ENCODE peak calls at places on chromosomes 11 and 22, in four cellular contexts. J is SK-N-SH, P is HCT116, B is suprapubic skin. A is an unnamed sample. For H3K36me3 and H3K4me1, the result is how much of the 10 kb centered on the place peaks cover.

GRCh38 chr11:112320668-112321067 is 60.0 kb upstream of the PLET1 start:
- DNase-seq in B (no peak), J (no peak), P (no peak), A (peak)

GRCh38 chr22:36246718-36247117 is 6.2 kb upstream of the APOL1 start:
- DNase-seq in B (no peak), J (no peak), P (no peak), A (no peak)

GRCh38 chr11:130762342-130763037 is 153.8 kb downstream of the SNX19 start:
- DNase-seq in P (no peak), B (no peak), J (no peak), A (no peak)

GRCh38 chr22:43412808-43413785 is 1.3 kb downstream of the MPPED1 start:
- DNase-seq in B (no peak), J (no peak), P (no peak), A (no peak)

GRCh38 chr11:5153574-5154431 is 754 bp downstream of the OR52A1 start:
- DNase-seq in B (no peak), J (no peak), P (no peak), A (no peak)

GRCh38 chr22:30287626-30288413 is 1.5 kb downstream of the CASTOR1 start:
- DNase-seq in J (peak), P (peak), B (peak), A (peak)

GRCh38 chr11:117606211-117606610 is 190.8 kb downstream of the DSCAML1 start:
- DNase-seq in J (no peak), P (no peak), B (no peak), A (no peak)

GRCh38 chr22:24235315-24235714 is 9.6 kb downstream of the GGT5 start:
- DNase-seq in P (no peak), J (peak), B (no peak), A (no peak)

GRCh38 chr22:30312053-30312452 is 14.7 kb downstream of the TBC1D10A start:
- DNase-seq in B (no peak), P (peak), J (no peak), A (no peak)

GRCh38 chr11:14969922-14970323 is 2.2 kb downstream of the CALCA start:
- DNase-seq in J (peak), P (peak), B (no peak), A (peak)

GRCh38 chr11:62124186-62125113 is 639 bp downstream of the INCENP start:
- DNase-seq in J (peak), P (no peak), B (no peak), A (peak)

GRCh38 chr11:78649361-78650215 is 74.9 kb upstream of the NARS2 start:
- DNase-seq in B (no peak), J (peak), P (no peak), A (no peak)

GRCh38 chr11:121417607-121418006 is 34.5 kb upstream of the SORL1 start:
- DNase-seq in B (no peak), P (no peak), J (no peak), A (no peak)

GRCh38 chr22:49151256-49152131 is 676.2 kb downstream of the BRD1 start:
- DNase-seq in J (peak), P (no peak), B (peak), A (no peak)

GRCh38 chr11:94546886-94547285 is 3.2 kb downstream of the FUT4 start:
- DNase-seq in J (no peak), P (no peak), B (no peak), A (peak)

GRCh38 chr11:75637998-75638397 is 30.8 kb downstream of the MAP6 start:
- DNase-seq in B (no peak), P (no peak), J (no peak), A (no peak)

GRCh38 chr11:15837901-15838489 is 518.4 kb downstream of the SOX6 start:
- DNase-seq in B (no peak), P (no peak), J (no peak), A (no peak)

GRCh38 chr11:107785401-107785800 is 73.2 kb downstream of the SLC35F2 start:
- DNase-seq in J (no peak), B (no peak), P (no peak), A (no peak)

GRCh38 chr22:25804676-25805075 is 62.7 kb downstream of the MYO18B start:
- DNase-seq in B (no peak), J (no peak), P (no peak), A (no peak)

GRCh38 chr22:43582394-43582793 is 170.6 kb downstream of the MPPED1 start:
- DNase-seq in B (no peak), P (no peak), J (no peak), A (no peak)

GRCh38 chr11:10590516-10590915 is 22.1 kb upstream of the LYVE1 start:
- DNase-seq in P (no peak), B (no peak), J (no peak), A (no peak)

GRCh38 chr11:44760917-44761545 is 34.3 kb downstream of the TSPAN18 start:
- DNase-seq in P (peak), B (no peak), J (peak), A (no peak)

GRCh38 chr22:37459211-37459610 is 27.0 kb downstream of the MFNG start:
- DNase-seq in J (no peak), B (no peak), P (no peak), A (no peak)

GRCh38 chr11:128235446-128235845 is 351.9 kb downstream of the ETS1 start:
- DNase-seq in B (no peak), P (no peak), J (peak), A (no peak)

GRCh38 chr22:49010086-49010863 is 817.4 kb downstream of the BRD1 start:
- DNase-seq in P (no peak), J (peak), B (no peak), A (no peak)

GRCh38 chr11:124799384-124800225 is 601 bp downstream of the MSANTD2 start:
- DNase-seq in P (no peak), J (peak), B (peak), A (peak)

GRCh38 chr11:6898911-6899310 is 6.6 kb upstream of the OR2D2 start:
- DNase-seq in J (no peak), P (no peak), B (no peak), A (no peak)

GRCh38 chr11:7889985-7890384 is 41.1 kb downstream of the OR10A6 start:
- DNase-seq in J (no peak), P (no peak), B (no peak), A (no peak)

GRCh38 chr11:119585038-119585666 is 143.8 kb downstream of the NECTIN1 start:
- DNase-seq in B (no peak), P (no peak), J (peak), A (peak)

GRCh38 chr11:35507688-35508087 is 17.7 kb downstream of the PAMR1 start:
- DNase-seq in P (no peak), J (no peak), B (no peak), A (no peak)

GRCh38 chr11:24900960-24901549 is 404.2 kb downstream of the LUZP2 start:
- DNase-seq in J (no peak), B (no peak), P (no peak), A (no peak)

GRCh38 chr11:111775024-111775710 is 9.0 kb upstream of the PPP2R1B start:
- DNase-seq in J (no peak), B (no peak), P (no peak), A (peak)

GRCh38 chr11:57779275-57779674 is 17.7 kb downstream of the CTNND1 start:
- DNase-seq in P (no peak), B (no peak), J (no peak), A (no peak)

GRCh38 chr11:116618461-116618860 is 154.3 kb downstream of the BUD13 start:
- DNase-seq in B (no peak), P (no peak), J (no peak), A (no peak)

GRCh38 chr22:23829845-23830372 is 8.9 kb downstream of the DERL3 start:
- DNase-seq in B (peak), P (no peak), J (peak), A (no peak)

GRCh38 chr11:36088234-36088975 is 144.5 kb downstream of the LDLRAD3 start:
- DNase-seq in J (no peak), P (no peak), B (no peak), A (no peak)

GRCh38 chr11:133619973-133620372 is 87.7 kb upstream of the OPCML start:
- DNase-seq in P (no peak), J (peak), B (no peak), A (no peak)

GRCh38 chr11:71977743-71978418 is 20.8 kb upstream of the IL18BP start:
- DNase-seq in P (peak), J (peak), B (no peak), A (peak)

GRCh38 chr11:789951-790350 is at the start of gene CEND1:
- DNase-seq in J (peak), P (no peak), B (no peak), A (no peak)
- H3K36me3 ChIP-seq in J (under half), P (under half), B (under half), A (under half)

GRCh38 chr22:46250783-46251125 is 661 bp upstream of the CDPF1 start:
- DNase-seq in B (no peak), P (no peak), J (no peak), A (peak)

GRCh38 chr22:46247443-46247975 is 2.6 kb downstream of the CDPF1 start:
- DNase-seq in J (peak), P (no peak), B (peak), A (no peak)

GRCh38 chr22:46251266-46251665 is 1.2 kb upstream of the CDPF1 start:
- DNase-seq in P (no peak), J (no peak), B (no peak), A (no peak)

GRCh38 chr22:46251816-46252380 is 1.8 kb upstream of the CDPF1 start:
- DNase-seq in J (no peak), B (no peak), P (no peak), A (no peak)

DNA sequence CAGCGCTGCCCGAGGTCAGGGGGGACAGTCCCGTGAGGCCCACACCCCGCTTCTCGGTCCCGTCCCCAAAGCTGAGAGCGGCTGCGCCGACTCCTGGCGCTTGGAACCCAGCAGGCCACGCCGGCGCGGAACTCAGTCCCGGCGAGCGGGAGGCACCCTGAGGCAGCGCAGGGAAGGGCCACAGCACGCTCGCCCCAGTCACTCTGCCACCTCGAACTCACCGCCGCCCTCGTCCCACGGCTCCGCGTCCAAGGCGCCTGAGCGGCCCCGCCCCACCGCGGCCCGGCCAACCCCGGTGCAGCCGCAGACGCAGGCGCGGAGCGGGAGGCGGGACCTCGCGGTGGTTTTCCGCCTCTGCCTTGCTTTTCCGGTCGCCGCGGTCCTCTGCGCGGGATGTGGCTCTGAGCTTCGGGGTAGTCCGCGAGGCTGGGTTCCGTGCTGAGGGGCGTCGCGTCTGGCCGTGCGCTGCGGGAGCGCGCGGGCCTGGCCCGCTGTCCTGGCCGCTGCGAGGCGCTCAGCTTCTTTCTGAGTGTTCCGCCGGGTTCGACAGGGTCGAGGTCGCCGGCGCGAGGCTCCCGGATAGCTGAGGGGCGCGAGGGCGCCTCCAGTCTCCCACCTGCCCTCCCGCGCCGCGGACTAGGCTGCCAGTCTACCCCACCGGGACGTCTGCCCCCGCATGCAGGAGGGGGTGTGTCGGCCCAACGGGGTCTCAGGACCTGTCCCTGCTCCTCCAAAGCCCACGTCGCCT is at the start of gene CDPF1:
- DNase-seq in B (peak), J (peak), P (peak), A (peak)
- H3K4me1 ChIP-seq in B (under half), J (under half), P (under half), A (under half)

DNA sequence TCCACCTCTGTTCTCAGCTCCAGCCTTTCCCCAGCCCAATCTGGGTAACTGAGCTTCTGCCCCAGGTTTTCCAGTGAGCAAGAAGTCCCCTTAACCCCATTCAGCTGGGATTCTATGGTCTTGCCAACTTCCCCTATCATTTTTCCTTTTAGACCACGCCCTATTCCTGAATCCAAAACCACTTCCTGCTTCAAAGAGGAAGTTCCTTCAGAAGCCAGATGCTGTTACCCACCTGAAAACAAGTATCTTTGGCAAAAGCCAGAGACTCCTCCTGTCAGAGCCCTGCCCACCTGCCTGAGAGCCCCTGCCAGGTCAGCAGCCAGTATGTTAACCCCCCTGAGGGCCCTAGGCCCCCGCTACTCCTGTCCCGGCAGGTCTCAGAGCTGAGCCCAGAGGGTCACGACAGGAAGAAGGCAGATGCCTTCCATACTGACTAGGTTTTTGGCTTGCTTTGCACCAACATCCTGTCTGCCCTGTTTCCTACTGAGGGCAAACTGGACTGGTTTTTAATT is 20.3 kb upstream of the MICAL2 start:
- DNase-seq in B (peak), P (peak), J (no peak), A (no peak)
- TF ChIP-seq POLR2AphosphoS5 in B (no peak), P (no peak), J (peak), A (no peak)

GRCh38 chr11:104658177-104658576 is 240.1 kb downstream of the CASP12 start:
- DNase-seq in P (no peak), B (no peak), J (no peak), A (no peak)
- H3K36me3 ChIP-seq in P (under half), B (under half), J (under half), A (under half)

GRCh38 chr11:109043318-109043717 is 378.4 kb downstream of the DDX10 start:
- DNase-seq in B (no peak), P (no peak), J (no peak), A (no peak)
- H3K4me1 ChIP-seq in B (under half), P (under half), J (under half), A (under half)

DNA sequence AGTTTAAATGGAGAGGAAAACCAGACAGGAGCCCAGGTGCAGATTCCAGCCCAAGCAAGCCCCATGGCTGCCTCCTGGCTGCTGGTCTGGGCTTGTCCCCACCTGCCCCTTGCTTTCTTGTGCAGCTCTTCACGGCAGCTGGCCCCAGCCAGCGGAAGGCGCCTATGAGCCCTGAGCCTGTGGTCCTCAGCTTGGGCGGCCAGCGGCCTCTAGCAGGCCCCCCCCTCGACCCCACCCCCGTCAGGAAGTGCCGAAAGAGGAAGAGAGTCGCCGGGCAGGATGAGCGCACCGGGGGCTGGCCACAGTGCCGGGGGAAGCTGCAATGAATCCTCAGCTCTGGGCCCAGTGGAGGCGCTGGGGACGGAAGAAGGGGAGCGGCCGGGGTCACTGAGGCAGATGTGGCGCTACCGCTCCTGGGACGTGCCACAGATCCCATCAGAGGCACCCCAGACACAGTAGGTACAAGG is 2.1 kb upstream of the DGKZ start:
- DNase-seq in B (no peak), J (no peak), P (no peak), A (peak)
- TF ChIP-seq POLR2AphosphoS5 in B (no peak), J (no peak), P (no peak), A (no peak)

DNA sequence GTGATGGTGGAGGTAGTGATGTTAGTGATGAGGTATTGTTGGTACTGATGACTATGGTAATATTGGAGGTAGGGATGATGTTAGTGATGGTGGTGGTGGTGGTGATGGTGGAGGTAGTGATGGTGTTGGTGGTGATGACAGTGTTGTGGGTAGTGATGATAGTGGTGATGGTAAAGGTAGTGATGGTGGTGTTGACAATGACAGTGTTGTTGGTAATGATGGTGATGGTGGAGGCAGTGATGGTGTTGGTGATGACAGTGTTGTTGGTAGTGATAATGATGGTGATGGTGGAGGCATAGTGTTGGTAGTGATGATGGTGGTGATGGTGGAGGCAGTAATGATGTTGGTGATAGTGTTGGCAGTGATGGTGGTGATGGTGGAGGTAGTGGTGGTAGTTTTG is 65.1 kb downstream of the MYO7A start:
- DNase-seq in J (no peak), P (no peak), B (no peak), A (no peak)
- H3K36me3 ChIP-seq in J (under half), P (under half), B (under half), A (under half)

GRCh38 chr22:46090051-46090591 is 60.2 kb upstream of the PPARA start:
- DNase-seq in B (peak), J (no peak), P (no peak), A (peak)

GRCh38 chr22:46092646-46093410 is 57.5 kb upstream of the PPARA start:
- DNase-seq in J (no peak), B (no peak), P (no peak), A (no peak)

GRCh38 chr22:46090631-46091201 is 59.6 kb upstream of the PPARA start:
- DNase-seq in B (peak), P (no peak), J (no peak), A (no peak)

GRCh38 chr22:46092011-46092410 is 58.3 kb upstream of the PPARA start:
- DNase-seq in P (no peak), B (no peak), J (no peak), A (no peak)

GRCh38 chr22:46091277-46091977 is 58.9 kb upstream of the PPARA start:
- DNase-seq in J (no peak), P (no peak), B (no peak), A (no peak)
- H3K4me1 ChIP-seq in J (half or more), P (under half), B (half or more), A (under half)

GRCh38 chr22:44658371-44658953 is 43.5 kb upstream of the PRR5 start:
- DNase-seq in B (peak), P (no peak), J (peak), A (peak)
- TF ChIP-seq POLR2AphosphoS5 in B (no peak), P (no peak), J (no peak), A (no peak)

DNA sequence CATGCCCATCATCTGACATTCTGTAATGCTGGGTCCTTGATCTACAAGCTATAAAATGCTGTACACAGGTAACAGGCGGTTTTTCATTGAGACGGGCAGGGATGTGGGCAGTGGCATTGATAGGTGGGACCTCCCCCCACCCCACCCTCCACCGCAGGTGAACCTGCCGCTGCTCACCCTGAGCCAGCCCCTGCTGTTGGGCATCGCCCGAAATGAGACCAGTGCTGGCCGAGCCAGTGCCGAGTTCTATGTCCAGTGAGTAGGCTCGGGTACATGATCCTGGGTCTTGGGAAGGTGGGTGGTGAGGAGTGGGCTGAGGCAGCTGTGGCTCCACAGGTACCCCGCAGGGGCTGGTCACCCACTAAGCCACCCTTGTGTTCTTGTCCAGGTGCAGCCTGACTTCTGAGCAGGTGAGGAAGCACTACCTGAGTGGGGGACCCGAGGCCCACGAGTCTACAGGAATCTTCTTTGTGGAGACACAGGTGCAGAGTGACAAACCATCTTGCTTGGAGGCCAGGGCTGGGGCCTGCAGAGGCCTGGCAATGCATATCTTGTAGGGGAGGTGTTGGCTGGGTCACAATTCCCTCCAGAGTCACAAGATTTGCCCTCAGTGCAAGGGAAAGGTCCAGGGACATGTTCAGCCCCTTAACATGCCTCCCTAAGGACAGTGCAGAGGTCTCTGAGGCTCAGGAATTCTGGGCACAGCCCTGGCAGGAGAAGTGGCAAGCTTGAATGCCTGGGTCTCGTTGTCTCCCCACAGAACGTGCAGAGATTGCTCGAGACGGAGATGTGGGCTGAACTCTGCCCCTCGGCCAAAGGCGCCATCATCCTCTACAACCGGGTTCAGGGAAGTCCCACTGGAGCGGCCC is 1.0 kb upstream of the DNAJC4 start:
- DNase-seq in B (no peak), J (no peak), P (no peak), A (peak)
- H3K36me3 ChIP-seq in B (under half), J (under half), P (under half), A (under half)